ENCODE peak calls at places on chromosomes 12 and 14, in seven cellular contexts. W is left cardiac atrium, Y is keratinocyte, M is uterus, X is HTR-8/SVneo, D is fibroblast of the conjunctiva, A is EL. F is an unnamed sample.

GRCh38 chr12:89087149-89087834 is 265.0 kb downstream of the DUSP6 start:
- DNase-seq in M (no peak), D (no peak), W (no peak), Y (no peak), X (no peak), A (no peak), F (no peak)

GRCh38 chr14:69535230-69535848 is 39.3 kb downstream of the CCDC177 start:
- DNase-seq in X (peak; percentile 93), A (peak; percentile 54), D (peak; percentile 17), Y (no peak), M (no peak), W (peak; percentile 42), F (peak; percentile 68)

GRCh38 chr14:34851395-34851794 is 23.8 kb downstream of the BAZ1A start:
- DNase-seq in M (no peak), X (no peak), D (no peak), A (no peak), Y (no peak), W (no peak), F (no peak)

GRCh38 chr14:81148635-81149034 is 72.1 kb downstream of the GTF2A1 start:
- DNase-seq in M (no peak), A (no peak), W (no peak), X (no peak), Y (no peak), D (no peak), F (no peak)

GRCh38 chr14:91614187-91614586 is 104.1 kb upstream of the PPP4R3A start:
- DNase-seq in X (no peak), A (no peak), M (no peak), D (no peak), W (no peak), Y (no peak), F (no peak)

GRCh38 chr14:88791252-88791621 is 1.5 kb downstream of the EML5 start:
- DNase-seq in X (no peak), Y (no peak), M (no peak), D (no peak), A (no peak), W (no peak), F (no peak)

GRCh38 chr14:69658664-69659261 is 47.4 kb downstream of the SUSD6 start:
- DNase-seq in A (no peak), W (no peak), Y (no peak), X (no peak), D (no peak), M (no peak), F (no peak)

GRCh38 chr12:6267007-6267721 is 43.3 kb upstream of the PLEKHG6 start:
- DNase-seq in W (no peak), M (no peak), A (peak; percentile 39), X (no peak), D (no peak), Y (peak; percentile 57), F (no peak)

GRCh38 chr12:48010366-48010970 is 6.2 kb upstream of the COL2A1 start:
- DNase-seq in M (no peak), W (no peak), D (no peak), Y (no peak), X (no peak), A (no peak), F (no peak)